ENCODE peak calls at places on chromosomes 5 and 9, in eight cellular contexts. W, F, N, I, X, C, U and J are unnamed samples. For H3K9me3, the result is how much of the 10 kb centered on the place peaks cover.

GRCh38 chr5:53167836-53168235 is 58.3 kb upstream of the MOCS2 start:
- DNase-seq in U (peak), F (no peak), W (peak), X (peak), N (no peak), I (no peak), C (no peak), J (peak)

GRCh38 chr9:76353280-76353679 is 40.9 kb downstream of the RFK start:
- DNase-seq in X (no peak), W (no peak), N (no peak), I (no peak), F (no peak), C (peak), U (no peak), J (no peak)

GRCh38 chr5:2366816-2367215 is 384.7 kb downstream of the IRX2 start:
- DNase-seq in N (no peak), I (no peak), W (no peak), F (no peak), C (no peak), U (no peak), X (no peak), J (no peak)

GRCh38 chr5:61906820-61907219 is 399.2 kb upstream of the KIF2A start:
- DNase-seq in U (no peak), I (no peak), C (no peak), N (no peak), F (no peak), W (no peak), X (no peak), J (no peak)

GRCh38 chr9:91420471-91421021 is 3.1 kb downstream of the NFIL3 start:
- DNase-seq in C (no peak), U (no peak), N (no peak), I (no peak), W (no peak), X (no peak), F (no peak), J (no peak)

GRCh38 chr9:122226758-122227575 is 1.8 kb downstream of the LHX6 start:
- DNase-seq in N (no peak), I (no peak), U (no peak), F (no peak), X (no peak), W (no peak), C (no peak), J (no peak)

GRCh38 chr5:10467281-10468198 is 25.9 kb downstream of the ROPN1L start:
- DNase-seq in F (no peak), C (peak), X (no peak), N (no peak), W (no peak), U (no peak), I (no peak), J (no peak)

GRCh38 chr5:143235423-143235822 is 168.1 kb downstream of the NR3C1 start:
- DNase-seq in X (no peak), N (no peak), F (no peak), I (no peak), W (no peak), C (peak), U (no peak), J (no peak)

GRCh38 chr9:4380406-4380805 is 80.5 kb upstream of the GLIS3 start:
- DNase-seq in C (no peak), I (no peak), U (no peak), N (no peak), X (no peak), W (no peak), F (no peak), J (no peak)

GRCh38 chr9:132887181-132888120 is 8.8 kb downstream of the SPACA9 start:
- DNase-seq in I (no peak), X (no peak), F (no peak), W (no peak), U (peak), N (no peak), C (no peak), J (no peak)

GRCh38 chr9:121861501-121862180 is 210.2 kb downstream of the DAB2IP start:
- DNase-seq in I (no peak), U (no peak), X (peak), W (peak), F (peak), C (peak), N (no peak), J (no peak)

GRCh38 chr5:23614422-23614821 is 107.0 kb downstream of the PRDM9 start:
- DNase-seq in X (no peak), F (no peak), N (no peak), W (no peak), U (no peak), C (no peak), I (no peak), J (no peak)

GRCh38 chr5:66540078-66540477 is 56.1 kb upstream of the MAST4 start:
- DNase-seq in W (no peak), X (no peak), F (no peak), I (no peak), N (no peak), U (no peak), C (no peak), J (no peak)

GRCh38 chr9:89553451-89554020 is 51.3 kb upstream of the GADD45G start:
- DNase-seq in C (no peak), N (no peak), U (no peak), X (no peak), I (no peak), F (no peak), W (peak), J (no peak)

GRCh38 chr9:35112257-35113020 is 3.2 kb downstream of the ATOSB start:
- DNase-seq in C (peak), I (no peak), X (no peak), U (peak), N (no peak), F (no peak), W (no peak), J (no peak)

GRCh38 chr9:126203313-126203712 is 123.3 kb upstream of the MVB12B start:
- DNase-seq in F (no peak), C (no peak), I (no peak), U (no peak), X (no peak), N (no peak), W (no peak), J (no peak)

GRCh38 chr9:91492237-91492636 is 68.6 kb upstream of the NFIL3 start:
- DNase-seq in F (no peak), W (no peak), U (no peak), I (no peak), C (no peak), X (no peak), N (no peak), J (no peak)

GRCh38 chr5:160020969-160021368 is 12.0 kb downstream of the TTC1 start:
- DNase-seq in X (no peak), F (no peak), C (no peak), W (no peak), N (no peak), I (no peak), U (no peak), J (no peak)

GRCh38 chr5:150627731-150628545 is 12.5 kb upstream of the SYNPO start:
- DNase-seq in F (no peak), U (peak), W (no peak), C (no peak), X (no peak), I (no peak), N (no peak), J (no peak)

GRCh38 chr5:37836173-37837100 is 3.4 kb downstream of the GDNF start:
- DNase-seq in U (no peak), N (no peak), I (no peak), W (no peak), F (no peak), C (peak), X (no peak), J (no peak)

GRCh38 chr5:159301351-159301911 is 28.9 kb downstream of the IL12B start:
- DNase-seq in W (no peak), N (no peak), I (no peak), F (no peak), X (no peak), U (no peak), C (no peak), J (no peak)

GRCh38 chr5:67693956-67694564 is 497.5 kb upstream of the CD180 start:
- DNase-seq in X (peak), W (no peak), F (peak), N (no peak), I (no peak), C (no peak), U (peak), J (peak)

GRCh38 chr9:116365056-116365471 is 211.5 kb downstream of the PAPPA start:
- DNase-seq in N (no peak), C (peak), F (peak), U (peak), I (no peak), X (peak), W (no peak), J (peak)

GRCh38 chr5:97412959-97413358 is 229.9 kb upstream of the RIOK2 start:
- DNase-seq in C (no peak), X (no peak), U (no peak), N (no peak), W (no peak), I (no peak), F (no peak), J (no peak)

GRCh38 chr5:172623313-172623980 is 17.6 kb upstream of the NEURL1B start:
- DNase-seq in U (peak), X (no peak), C (no peak), F (no peak), W (peak), I (no peak), N (no peak), J (peak)

GRCh38 chr5:73446631-73447233 is 1.8 kb downstream of the FOXD1 start:
- DNase-seq in U (no peak), F (peak), C (peak), W (no peak), N (no peak), X (no peak), I (no peak), J (no peak)

GRCh38 chr9:107638922-107639321 is 149.4 kb upstream of the KLF4 start:
- DNase-seq in U (peak), N (no peak), C (no peak), W (peak), I (no peak), F (peak), X (peak), J (peak)

GRCh38 chr9:78668148-78668825 is 371.4 kb downstream of the PSAT1 start:
- DNase-seq in N (no peak), X (no peak), U (no peak), C (peak), F (no peak), I (no peak), W (no peak), J (no peak)

GRCh38 chr5:28156981-28157380 is 1118.6 kb upstream of the CDH9 start:
- DNase-seq in W (no peak), U (no peak), I (no peak), C (peak), X (no peak), N (no peak), F (no peak), J (no peak)

GRCh38 chr5:43601454-43602260 is 1.3 kb upstream of the NNT start:
- DNase-seq in U (no peak), N (no peak), W (no peak), C (peak), F (no peak), I (no peak), X (no peak), J (no peak)

GRCh38 chr5:135031813-135032612 is 2.0 kb downstream of the PITX1 start:
- DNase-seq in U (no peak), W (no peak), X (no peak), I (no peak), C (peak), F (no peak), N (no peak), J (no peak)

GRCh38 chr9:36325081-36325828 is 67.0 kb upstream of the GNE start:
- DNase-seq in U (peak), I (no peak), N (no peak), C (no peak), F (no peak), X (no peak), W (peak), J (no peak)

GRCh38 chr5:16489322-16489791 is 23.8 kb upstream of the ZNF622 start:
- DNase-seq in W (no peak), U (no peak), X (peak), F (no peak), C (peak), I (no peak), N (peak), J (no peak)

GRCh38 chr5:107067391-107067790 is 603.3 kb downstream of the EFNA5 start:
- DNase-seq in N (no peak), W (no peak), X (peak), F (no peak), I (no peak), U (no peak), C (no peak), J (no peak)

GRCh38 chr5:4640793-4641192 is 499.3 kb upstream of the ADAMTS16 start:
- DNase-seq in I (peak), W (no peak), U (no peak), X (no peak), C (no peak), N (no peak), F (no peak), J (no peak)

GRCh38 chr9:4508907-4509589 is 18.8 kb downstream of the SLC1A1 start:
- DNase-seq in N (no peak), F (no peak), I (no peak), X (no peak), C (no peak), U (no peak), W (no peak), J (no peak)

GRCh38 chr9:92984976-92985375 is 37.7 kb downstream of the FGD3 start:
- DNase-seq in W (no peak), U (no peak), I (no peak), X (no peak), F (no peak), C (no peak), N (no peak), J (no peak)
- H3K9me3 ChIP-seq in W (under half), U (under half), I (under half), X (under half), F (under half), C (under half), N (under half), J (under half)

GRCh38 chr5:176425791-176426190 is 9.5 kb upstream of the CLTB start:
- DNase-seq in U (no peak), N (no peak), C (no peak), I (no peak), W (no peak), F (no peak), X (no peak), J (no peak)
- H3K9me3 ChIP-seq in U (under half), N (under half), C (under half), I (under half), W (under half), F (under half), X (under half), J (under half)

GRCh38 chr5:180217797-180218196 is 8.8 kb upstream of the RASGEF1C start:
- DNase-seq in X (no peak), N (no peak), W (no peak), U (no peak), I (no peak), C (no peak), F (no peak), J (no peak)

GRCh38 chr5:180214870-180215737 is 6.1 kb upstream of the RASGEF1C start:
- DNase-seq in X (no peak), W (no peak), F (no peak), C (no peak), I (no peak), U (no peak), N (no peak), J (no peak)

GRCh38 chr5:180213657-180214207 is 4.7 kb upstream of the RASGEF1C start:
- DNase-seq in W (no peak), X (no peak), C (no peak), U (no peak), F (no peak), N (no peak), I (no peak), J (no peak)

GRCh38 chr5:180216646-180217171 is 7.7 kb upstream of the RASGEF1C start:
- DNase-seq in C (no peak), F (no peak), I (no peak), U (no peak), N (no peak), X (no peak), W (no peak), J (no peak)

GRCh38 chr5:180215738-180216630 is 7.0 kb upstream of the RASGEF1C start:
- DNase-seq in X (no peak), W (no peak), I (no peak), U (no peak), C (no peak), F (no peak), N (no peak), J (no peak)
- H3K9me3 ChIP-seq in X (under half), W (under half), I (under half), U (half or more), C (under half), F (under half), N (under half), J (under half)

GRCh38 chr9:2439957-2440356 is 181.6 kb upstream of the VLDLR start:
- DNase-seq in W (no peak), C (no peak), X (no peak), N (no peak), I (no peak), U (no peak), F (no peak), J (no peak)
- H3K9me3 ChIP-seq in W (under half), C (under half), X (under half), N (under half), I (under half), U (under half), F (under half), J (under half)

GRCh38 chr9:80571953-80572352 is 1000.2 kb downstream of the TLE4 start:
- DNase-seq in I (no peak), X (no peak), U (no peak), F (no peak), C (no peak), N (no peak), W (no peak), J (no peak)
- H3K9me3 ChIP-seq in I (under half), X (under half), U (under half), F (under half), C (under half), N (under half), W (under half), J (under half)